ENCODE peak calls at places on chromosomes 3 and 15, in five cellular contexts. One of them, this sample, is unnamed.

GRCh38 chr3:16606398-16606797 is 1.2 kb upstream of the DAZL start:
- DNase-seq in left cardiac atrium: no peak
- DNase-seq in transverse colon: no peak
- DNase-seq in brain microvascular endothelial cell: peak; percentile 6
- DNase-seq in NCI-H2029 treated with DMSO at 0.1 percent for 48 hours: no peak
- DNase-seq in this sample: no peak

GRCh38 chr15:86634146-86634545 is 554.5 kb downstream of the AGBL1 start:
- DNase-seq in NCI-H2029 treated with DMSO at 0.1 percent for 48 hours: no peak
- DNase-seq in left cardiac atrium: no peak
- DNase-seq in brain microvascular endothelial cell: no peak
- DNase-seq in transverse colon: no peak
- DNase-seq in this sample: no peak

GRCh38 chr15:23823508-23823907 is 136.4 kb upstream of the NDN start:
- DNase-seq in left cardiac atrium: no peak
- DNase-seq in NCI-H2029 treated with DMSO at 0.1 percent for 48 hours: no peak
- DNase-seq in transverse colon: no peak
- DNase-seq in brain microvascular endothelial cell: no peak
- DNase-seq in this sample: no peak

GRCh38 chr3:98645039-98645438 is 51.6 kb upstream of the CPOX start:
- DNase-seq in NCI-H2029 treated with DMSO at 0.1 percent for 48 hours: no peak
- DNase-seq in brain microvascular endothelial cell: no peak
- DNase-seq in left cardiac atrium: no peak
- DNase-seq in transverse colon: no peak
- DNase-seq in this sample: no peak

GRCh38 chr3:19264424-19264823 is 116.1 kb downstream of the KCNH8 start:
- DNase-seq in left cardiac atrium: no peak
- DNase-seq in brain microvascular endothelial cell: no peak
- DNase-seq in NCI-H2029 treated with DMSO at 0.1 percent for 48 hours: no peak
- DNase-seq in transverse colon: no peak
- DNase-seq in this sample: no peak

GRCh38 chr3:98766924-98767323 is 3.8 kb downstream of the ST3GAL6 start:
- DNase-seq in brain microvascular endothelial cell: no peak
- DNase-seq in transverse colon: no peak
- DNase-seq in NCI-H2029 treated with DMSO at 0.1 percent for 48 hours: no peak
- DNase-seq in left cardiac atrium: no peak
- DNase-seq in this sample: no peak

GRCh38 chr3:104596551-104596950 is 770.2 kb upstream of the ALCAM start:
- DNase-seq in NCI-H2029 treated with DMSO at 0.1 percent for 48 hours: peak; percentile 15
- DNase-seq in left cardiac atrium: no peak
- DNase-seq in brain microvascular endothelial cell: peak; percentile 37
- DNase-seq in transverse colon: no peak
- DNase-seq in this sample: no peak

GRCh38 chr15:31273258-31273941 is 53.2 kb upstream of the KLF13 start:
- DNase-seq in left cardiac atrium: no peak
- DNase-seq in brain microvascular endothelial cell: no peak
- DNase-seq in transverse colon: no peak
- DNase-seq in NCI-H2029 treated with DMSO at 0.1 percent for 48 hours: no peak
- DNase-seq in this sample: peak; percentile 23

GRCh38 chr3:139540686-139541085 is 1.1 kb upstream of the RBP1 start:
- DNase-seq in transverse colon: no peak
- DNase-seq in NCI-H2029 treated with DMSO at 0.1 percent for 48 hours: no peak
- DNase-seq in left cardiac atrium: no peak
- DNase-seq in brain microvascular endothelial cell: no peak
- DNase-seq in this sample: no peak

GRCh38 chr3:108806316-108806715 is 16.3 kb upstream of the TRAT1 start:
- DNase-seq in NCI-H2029 treated with DMSO at 0.1 percent for 48 hours: no peak
- DNase-seq in brain microvascular endothelial cell: no peak
- DNase-seq in transverse colon: no peak
- DNase-seq in left cardiac atrium: no peak
- DNase-seq in this sample: no peak

GRCh38 chr3:127610105-127610504 is 11.9 kb downstream of the MCM2 start:
- DNase-seq in left cardiac atrium: no peak
- DNase-seq in NCI-H2029 treated with DMSO at 0.1 percent for 48 hours: no peak
- DNase-seq in transverse colon: no peak
- DNase-seq in brain microvascular endothelial cell: peak; percentile 34
- DNase-seq in this sample: no peak

GRCh38 chr15:62241135-62241770 is 76.2 kb upstream of the C2CD4B start:
- DNase-seq in left cardiac atrium: no peak
- DNase-seq in brain microvascular endothelial cell: peak; percentile 3
- DNase-seq in transverse colon: peak; percentile 18
- DNase-seq in NCI-H2029 treated with DMSO at 0.1 percent for 48 hours: no peak
- DNase-seq in this sample: peak; percentile 42

GRCh38 chr15:91132079-91132478 is 32.0 kb downstream of the SV2B start:
- DNase-seq in left cardiac atrium: no peak
- DNase-seq in NCI-H2029 treated with DMSO at 0.1 percent for 48 hours: no peak
- DNase-seq in transverse colon: no peak
- DNase-seq in brain microvascular endothelial cell: no peak
- DNase-seq in this sample: no peak

GRCh38 chr15:60370105-60370803 is 27.5 kb downstream of the ANXA2 start:
- DNase-seq in NCI-H2029 treated with DMSO at 0.1 percent for 48 hours: no peak
- DNase-seq in brain microvascular endothelial cell: peak; percentile 52
- DNase-seq in left cardiac atrium: no peak
- DNase-seq in transverse colon: no peak
- DNase-seq in this sample: no peak

GRCh38 chr3:146187334-146187950 is 26.5 kb upstream of the PLOD2 start:
- DNase-seq in left cardiac atrium: no peak
- DNase-seq in transverse colon: no peak
- DNase-seq in NCI-H2029 treated with DMSO at 0.1 percent for 48 hours: no peak
- DNase-seq in brain microvascular endothelial cell: peak; percentile 40
- DNase-seq in this sample: no peak

GRCh38 chr15:75339531-75340240 is 3.8 kb downstream of the COMMD4 start:
- DNase-seq in transverse colon: no peak
- DNase-seq in NCI-H2029 treated with DMSO at 0.1 percent for 48 hours: no peak
- DNase-seq in left cardiac atrium: no peak
- DNase-seq in brain microvascular endothelial cell: no peak
- DNase-seq in this sample: no peak

GRCh38 chr15:75460646-75461045 is 9.2 kb upstream of the SIN3A start:
- DNase-seq in left cardiac atrium: no peak
- DNase-seq in transverse colon: peak; percentile 48
- DNase-seq in NCI-H2029 treated with DMSO at 0.1 percent for 48 hours: no peak
- DNase-seq in brain microvascular endothelial cell: no peak
- DNase-seq in this sample: no peak

GRCh38 chr3:71109241-71109976 is 474.1 kb downstream of the FOXP1 start:
- DNase-seq in left cardiac atrium: no peak
- DNase-seq in brain microvascular endothelial cell: peak; percentile 73
- DNase-seq in NCI-H2029 treated with DMSO at 0.1 percent for 48 hours: no peak
- DNase-seq in transverse colon: no peak
- DNase-seq in this sample: no peak

GRCh38 chr3:194134231-194134756 is 1.7 kb upstream of the HES1 start:
- DNase-seq in brain microvascular endothelial cell: no peak
- DNase-seq in left cardiac atrium: peak; percentile 82
- DNase-seq in NCI-H2029 treated with DMSO at 0.1 percent for 48 hours: no peak
- DNase-seq in transverse colon: peak; percentile 51
- DNase-seq in this sample: peak; percentile 68

GRCh38 chr3:122975924-122976293 is 51.7 kb downstream of the SEMA5B start:
- DNase-seq in transverse colon: no peak
- DNase-seq in left cardiac atrium: no peak
- DNase-seq in NCI-H2029 treated with DMSO at 0.1 percent for 48 hours: no peak
- DNase-seq in brain microvascular endothelial cell: no peak
- DNase-seq in this sample: no peak

GRCh38 chr3:76307556-76307955 is 522.2 kb upstream of the ZNF717 start:
- DNase-seq in brain microvascular endothelial cell: peak; percentile 54
- DNase-seq in NCI-H2029 treated with DMSO at 0.1 percent for 48 hours: no peak
- DNase-seq in transverse colon: no peak
- DNase-seq in left cardiac atrium: no peak
- DNase-seq in this sample: no peak

This sample was measured in stomach.